ENCODE peak calls at places on chromosomes 11 and 22, in eight cellular contexts. One of them, this sample, is unnamed.

GRCh38 chr11:71488086-71488967 is 35.3 kb downstream of the NADSYN1 start:
- DNase-seq in A549: peak; percentile 18
- DNase-seq in breast epithelium: no peak
- DNase-seq in Peyer's patch: no peak
- DNase-seq in MM.1S: no peak
- DNase-seq in H1: no peak
- DNase-seq in A673: no peak
- DNase-seq in transverse colon: no peak
- DNase-seq in this sample: no peak

GRCh38 chr22:44317163-44317455 is 4.4 kb upstream of the SHISAL1 start:
- DNase-seq in A549: no peak
- DNase-seq in breast epithelium: no peak
- DNase-seq in Peyer's patch: no peak
- DNase-seq in MM.1S: no peak
- DNase-seq in H1: no peak
- DNase-seq in A673: no peak
- DNase-seq in transverse colon: no peak
- DNase-seq in this sample: no peak

GRCh38 chr22:25067851-25068421 is 115.4 kb downstream of the KIAA1671 start:
- DNase-seq in A549: no peak
- DNase-seq in breast epithelium: no peak
- DNase-seq in Peyer's patch: peak; percentile 71
- DNase-seq in MM.1S: peak; percentile 28
- DNase-seq in H1: no peak
- DNase-seq in A673: no peak
- DNase-seq in transverse colon: peak; percentile 41
- DNase-seq in this sample: no peak

GRCh38 chr22:27212617-27213177 is 555.3 kb downstream of the MIAT start:
- DNase-seq in A549: peak; percentile 88
- DNase-seq in breast epithelium: peak; percentile 55
- DNase-seq in Peyer's patch: peak; percentile 18
- DNase-seq in MM.1S: no peak
- DNase-seq in H1: no peak
- DNase-seq in A673: peak; percentile 96
- DNase-seq in transverse colon: peak; percentile 69
- DNase-seq in this sample: no peak

GRCh38 chr11:92979176-92979575 is 9.7 kb downstream of the MTNR1B start:
- DNase-seq in A549: no peak
- DNase-seq in breast epithelium: no peak
- DNase-seq in Peyer's patch: no peak
- DNase-seq in MM.1S: no peak
- DNase-seq in H1: no peak
- DNase-seq in A673: peak; percentile 77
- DNase-seq in transverse colon: no peak
- DNase-seq in this sample: no peak

GRCh38 chr11:31106963-31107576 is 262.5 kb downstream of the DCDC1 start:
- DNase-seq in A549: peak; percentile 65
- DNase-seq in breast epithelium: peak; percentile 24
- DNase-seq in Peyer's patch: peak; percentile 18
- DNase-seq in MM.1S: peak; percentile 69
- DNase-seq in H1: peak; percentile 88
- DNase-seq in A673: peak; percentile 95
- DNase-seq in transverse colon: peak; percentile 38
- DNase-seq in this sample: no peak

GRCh38 chr11:75347781-75348613 is 3.5 kb downstream of the ARRB1 start:
- DNase-seq in A549: no peak
- DNase-seq in breast epithelium: no peak
- DNase-seq in Peyer's patch: no peak
- DNase-seq in MM.1S: no peak
- DNase-seq in H1: no peak
- DNase-seq in A673: peak; percentile 44
- DNase-seq in transverse colon: no peak
- DNase-seq in this sample: no peak

GRCh38 chr11:27213232-27213660 is 149.8 kb downstream of the CCDC34 start:
- DNase-seq in A549: no peak
- DNase-seq in breast epithelium: no peak
- DNase-seq in Peyer's patch: no peak
- DNase-seq in MM.1S: no peak
- DNase-seq in H1: peak; percentile 24
- DNase-seq in A673: peak; percentile 100
- DNase-seq in transverse colon: no peak
- DNase-seq in this sample: no peak

GRCh38 chr11:105372214-105372613 is 232.6 kb upstream of the CARD18 start:
- DNase-seq in A549: no peak
- DNase-seq in breast epithelium: no peak
- DNase-seq in Peyer's patch: no peak
- DNase-seq in MM.1S: no peak
- DNase-seq in H1: no peak
- DNase-seq in A673: peak; percentile 27
- DNase-seq in transverse colon: no peak
- DNase-seq in this sample: no peak

GRCh38 chr22:42743501-42743991 is 22.9 kb upstream of the A4GALT start:
- DNase-seq in A549: no peak
- DNase-seq in breast epithelium: no peak
- DNase-seq in Peyer's patch: no peak
- DNase-seq in MM.1S: no peak
- DNase-seq in H1: no peak
- DNase-seq in A673: peak; percentile 46
- DNase-seq in transverse colon: peak; percentile 58
- DNase-seq in this sample: no peak

GRCh38 chr22:44735518-44736428 is 16.6 kb upstream of the ARHGAP8 start:
- DNase-seq in A549: peak; percentile 56
- DNase-seq in breast epithelium: no peak
- DNase-seq in Peyer's patch: peak; percentile 83
- DNase-seq in MM.1S: peak; percentile 51
- DNase-seq in H1: peak; percentile 100
- DNase-seq in A673: peak; percentile 61
- DNase-seq in transverse colon: peak; percentile 84
- DNase-seq in this sample: no peak

GRCh38 chr22:47553436-47553835 is 791.0 kb downstream of the TBC1D22A start:
- DNase-seq in A549: no peak
- DNase-seq in breast epithelium: no peak
- DNase-seq in Peyer's patch: no peak
- DNase-seq in MM.1S: no peak
- DNase-seq in H1: no peak
- DNase-seq in A673: no peak
- DNase-seq in transverse colon: no peak
- DNase-seq in this sample: no peak

GRCh38 chr11:118771481-118772278 is 19.3 kb downstream of the DDX6 start:
- DNase-seq in A549: no peak
- DNase-seq in breast epithelium: no peak
- DNase-seq in Peyer's patch: no peak
- DNase-seq in MM.1S: no peak
- DNase-seq in H1: no peak
- DNase-seq in A673: no peak
- DNase-seq in transverse colon: no peak
- DNase-seq in this sample: no peak

GRCh38 chr11:15941206-15941770 is 415.1 kb downstream of the SOX6 start:
- DNase-seq in A549: no peak
- DNase-seq in breast epithelium: no peak
- DNase-seq in Peyer's patch: no peak
- DNase-seq in MM.1S: no peak
- DNase-seq in H1: peak; percentile 94
- DNase-seq in A673: no peak
- DNase-seq in transverse colon: no peak
- DNase-seq in this sample: no peak

GRCh38 chr22:49776053-49776511 is 51.6 kb downstream of the BRD1 start:
- DNase-seq in A549: no peak
- DNase-seq in breast epithelium: no peak
- DNase-seq in Peyer's patch: no peak
- DNase-seq in MM.1S: no peak
- DNase-seq in H1: no peak
- DNase-seq in A673: no peak
- DNase-seq in transverse colon: no peak
- DNase-seq in this sample: no peak

GRCh38 chr11:34065505-34066203 is 14.1 kb downstream of the CAPRIN1 start:
- DNase-seq in A549: no peak
- DNase-seq in breast epithelium: no peak
- DNase-seq in Peyer's patch: no peak
- DNase-seq in MM.1S: no peak
- DNase-seq in H1: no peak
- DNase-seq in A673: peak; percentile 64
- DNase-seq in transverse colon: no peak
- DNase-seq in this sample: no peak

GRCh38 chr11:65014146-65014960 is at the start of gene ARL2:
- DNase-seq in A549: no peak
- DNase-seq in breast epithelium: no peak
- DNase-seq in Peyer's patch: peak; percentile 51
- DNase-seq in MM.1S: peak; percentile 76
- DNase-seq in H1: peak; percentile 94
- DNase-seq in A673: peak; percentile 51
- DNase-seq in transverse colon: no peak
- DNase-seq in this sample: peak; percentile 41

GRCh38 chr22:32660292-32660691 is 141.2 kb upstream of the TIMP3 start:
- DNase-seq in A549: peak; percentile 49
- DNase-seq in breast epithelium: no peak
- DNase-seq in Peyer's patch: peak; percentile 35
- DNase-seq in MM.1S: peak; percentile 63
- DNase-seq in H1: peak; percentile 80
- DNase-seq in A673: peak; percentile 67
- DNase-seq in transverse colon: peak; percentile 69
- DNase-seq in this sample: no peak

GRCh38 chr11:73185680-73186293 is 32.3 kb upstream of the P2RY2 start:
- DNase-seq in A549: peak; percentile 79
- DNase-seq in breast epithelium: no peak
- DNase-seq in Peyer's patch: no peak
- DNase-seq in MM.1S: no peak
- DNase-seq in H1: no peak
- DNase-seq in A673: no peak
- DNase-seq in transverse colon: no peak
- DNase-seq in this sample: no peak

GRCh38 chr22:28903080-28903479 is 19.7 kb downstream of the ZNRF3 start:
- DNase-seq in A549: no peak
- DNase-seq in breast epithelium: no peak
- DNase-seq in Peyer's patch: no peak
- DNase-seq in MM.1S: no peak
- DNase-seq in H1: no peak
- DNase-seq in A673: no peak
- DNase-seq in transverse colon: no peak
- DNase-seq in this sample: no peak

GRCh38 chr11:84398017-84398626 is 1112.0 kb upstream of the CCDC90B start:
- DNase-seq in A549: peak; percentile 50
- DNase-seq in breast epithelium: no peak
- DNase-seq in Peyer's patch: no peak
- DNase-seq in MM.1S: peak; percentile 41
- DNase-seq in H1: no peak
- DNase-seq in A673: peak; percentile 37
- DNase-seq in transverse colon: no peak
- DNase-seq in this sample: no peak

GRCh38 chr22:22865311-22866072 is 22.1 kb upstream of the IGLL5 start:
- DNase-seq in A549: no peak
- DNase-seq in breast epithelium: no peak
- DNase-seq in Peyer's patch: peak; percentile 79
- DNase-seq in MM.1S: peak; percentile 92
- DNase-seq in H1: no peak
- DNase-seq in A673: no peak
- DNase-seq in transverse colon: peak; percentile 58
- DNase-seq in this sample: no peak

GRCh38 chr22:40684728-40685127 is 5.4 kb downstream of the MCHR1 start:
- DNase-seq in A549: no peak
- DNase-seq in breast epithelium: no peak
- DNase-seq in Peyer's patch: no peak
- DNase-seq in MM.1S: no peak
- DNase-seq in H1: peak; percentile 76
- DNase-seq in A673: no peak
- DNase-seq in transverse colon: no peak
- DNase-seq in this sample: no peak

DNA sequence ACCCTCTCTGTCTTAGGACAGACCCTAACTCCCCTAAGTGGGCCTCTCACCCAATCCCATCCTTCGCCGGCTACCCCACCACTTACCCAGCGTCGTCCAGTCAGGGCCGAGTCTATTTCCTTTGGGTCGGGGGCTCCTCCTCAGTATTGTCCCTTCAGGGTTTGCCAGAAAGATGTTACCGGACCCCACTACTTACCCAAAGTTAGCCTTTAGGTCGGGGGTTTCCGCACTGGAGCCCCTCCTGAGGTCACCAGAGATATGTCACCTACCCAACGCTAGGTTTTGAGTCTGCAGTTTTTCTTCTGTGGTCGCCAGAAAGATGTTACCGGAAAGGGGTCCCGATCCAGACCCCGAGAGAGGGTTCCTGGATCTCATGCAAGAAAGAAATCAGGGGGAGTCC is 17.9 kb upstream of the B4GALNT4 start:
- DNase-seq in A549: no peak
- DNase-seq in breast epithelium: no peak
- DNase-seq in Peyer's patch: no peak
- DNase-seq in MM.1S: no peak
- DNase-seq in H1: no peak
- DNase-seq in A673: no peak
- DNase-seq in transverse colon: no peak
- DNase-seq in this sample: no peak
- H3K4me1 ChIP-seq in A549: peaks cover 21% of the 10 kb centered on the region
- H3K4me1 ChIP-seq in breast epithelium: peaks cover 7% of the 10 kb centered on the region
- H3K4me1 ChIP-seq in Peyer's patch: peaks cover 12% of the 10 kb centered on the region
- H3K4me1 ChIP-seq in MM.1S: peaks cover 17% of the 10 kb centered on the region
- H3K4me1 ChIP-seq in H1: peaks cover 7% of the 10 kb centered on the region
- H3K4me1 ChIP-seq in A673: peaks cover 10% of the 10 kb centered on the region
- H3K4me1 ChIP-seq in transverse colon: peaks cover 25% of the 10 kb centered on the region
- H3K4me1 ChIP-seq in this sample: peaks cover 21% of the 10 kb centered on the region

GRCh38 chr22:48739348-48740085 is 1088.2 kb downstream of the BRD1 start:
- DNase-seq in A549: no peak
- DNase-seq in breast epithelium: no peak
- DNase-seq in Peyer's patch: no peak
- DNase-seq in MM.1S: no peak
- DNase-seq in H1: no peak
- DNase-seq in A673: no peak
- DNase-seq in transverse colon: no peak
- DNase-seq in this sample: no peak
- TF ChIP-seq CTCF in A549: no peak
- TF ChIP-seq CTCF in breast epithelium: no peak
- TF ChIP-seq CTCF in Peyer's patch: no peak
- TF ChIP-seq CTCF in MM.1S: no peak
- TF ChIP-seq CTCF in H1: peak; percentile 8
- TF ChIP-seq CTCF in A673: no peak
- TF ChIP-seq CTCF in transverse colon: no peak
- TF ChIP-seq CTCF in this sample: no peak

GRCh38 chr11:133985981-133986380 is 29.2 kb upstream of the IGSF9B start:
- DNase-seq in A549: no peak
- DNase-seq in breast epithelium: no peak
- DNase-seq in Peyer's patch: no peak
- DNase-seq in MM.1S: no peak
- DNase-seq in H1: no peak
- DNase-seq in A673: no peak
- DNase-seq in transverse colon: no peak
- DNase-seq in this sample: no peak
- H3K4me1 ChIP-seq in A549: no peaks in the 10 kb centered on the region
- H3K4me1 ChIP-seq in breast epithelium: no peaks in the 10 kb centered on the region
- H3K4me1 ChIP-seq in Peyer's patch: no peaks in the 10 kb centered on the region
- H3K4me1 ChIP-seq in MM.1S: no peaks in the 10 kb centered on the region
- H3K4me1 ChIP-seq in H1: no peaks in the 10 kb centered on the region
- H3K4me1 ChIP-seq in A673: peaks cover 15% of the 10 kb centered on the region
- H3K4me1 ChIP-seq in transverse colon: no peaks in the 10 kb centered on the region
- H3K4me1 ChIP-seq in this sample: no peaks in the 10 kb centered on the region

DNA sequence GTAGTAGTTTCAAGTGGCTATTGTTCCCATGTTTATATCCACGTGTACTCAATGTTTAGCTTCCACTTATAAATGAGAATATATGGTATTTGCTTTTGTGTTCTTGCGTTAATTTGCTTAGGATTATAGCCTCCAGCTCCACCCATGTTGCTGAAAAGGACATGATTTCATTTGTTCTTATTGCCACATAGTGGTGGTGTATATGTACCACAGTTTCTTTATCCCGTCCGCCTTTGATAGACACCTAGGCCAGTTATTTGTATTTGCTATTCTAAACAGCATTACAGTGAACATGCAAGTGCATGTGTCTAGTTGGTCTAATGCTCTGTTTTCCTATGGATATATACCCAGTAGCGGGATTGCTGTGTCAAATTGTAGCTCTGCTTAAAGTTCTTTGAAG is 6.8 kb downstream of the OR51B2 start:
- DNase-seq in A549: no peak
- DNase-seq in breast epithelium: no peak
- DNase-seq in Peyer's patch: no peak
- DNase-seq in MM.1S: no peak
- DNase-seq in H1: no peak
- DNase-seq in A673: peak; percentile 1
- DNase-seq in transverse colon: no peak
- DNase-seq in this sample: no peak
- TF ChIP-seq CTCF in A549: no peak
- TF ChIP-seq CTCF in breast epithelium: no peak
- TF ChIP-seq CTCF in Peyer's patch: no peak
- TF ChIP-seq CTCF in MM.1S: no peak
- TF ChIP-seq CTCF in H1: no peak
- TF ChIP-seq CTCF in A673: peak; percentile 24
- TF ChIP-seq CTCF in transverse colon: no peak
- TF ChIP-seq CTCF in this sample: no peak

This sample was measured in esophagus squamous epithelium.